ENCODE peak calls at places on chromosomes 2 and 18, in four cellular contexts. P is thyroid gland, W is heart right ventricle, V is ovary. J is an unnamed sample.

GRCh38 chr2:13652531-13653313 is 936.0 kb downstream of the TRIB2 start:
- DNase-seq in P (no peak), W (no peak), V (no peak), J (no peak)

GRCh38 chr2:102803041-102803896 is 41.4 kb downstream of the TMEM182 start:
- DNase-seq in P (no peak), W (no peak), V (no peak), J (no peak)

GRCh38 chr2:36562973-36563532 is 34.9 kb downstream of the FEZ2 start:
- DNase-seq in P (peak; percentile 13), W (no peak), V (no peak), J (no peak)

GRCh38 chr2:12363138-12363537 is 353.6 kb upstream of the TRIB2 start:
- DNase-seq in P (no peak), W (no peak), V (no peak), J (no peak)

GRCh38 chr18:47898055-47898454 is 32.4 kb downstream of the SMAD2 start:
- DNase-seq in P (no peak), W (no peak), V (no peak), J (no peak)

GRCh38 chr2:180012523-180012922 is 5.4 kb upstream of the CWC22 start:
- DNase-seq in P (no peak), W (no peak), V (no peak), J (no peak)

GRCh38 chr2:224147174-224147573 is 108.1 kb upstream of the SERPINE2 start:
- DNase-seq in P (no peak), W (no peak), V (no peak), J (no peak)

GRCh38 chr2:15169326-15170038 is 391.7 kb downstream of the NBAS start:
- DNase-seq in P (no peak), W (no peak), V (no peak), J (no peak)

GRCh38 chr18:79634186-79634585 is 45.4 kb upstream of the CTDP1 start:
- DNase-seq in P (no peak), W (no peak), V (no peak), J (no peak)

GRCh38 chr2:4336855-4337254 is 633.5 kb downstream of the DCDC2C start:
- DNase-seq in P (no peak), W (no peak), V (no peak), J (no peak)

GRCh38 chr2:84924173-84925106 is 19.0 kb downstream of the TMSB10 start:
- DNase-seq in P (no peak), W (peak; percentile 85), V (peak; percentile 52), J (peak; percentile 60)

GRCh38 chr2:161367675-161368074 is 48.4 kb upstream of the TBR1 start:
- DNase-seq in P (no peak), W (no peak), V (no peak), J (no peak)

GRCh38 chr2:47321411-47322031 is 81.4 kb upstream of the MSH2 start:
- DNase-seq in P (no peak), W (no peak), V (no peak), J (no peak)

GRCh38 chr2:219030177-219030940 is 11.0 kb downstream of the CFAP65 start:
- DNase-seq in P (no peak), W (no peak), V (no peak), J (peak; percentile 70)

GRCh38 chr2:148650881-148651280 is 6.3 kb downstream of the EPC2 start:
- DNase-seq in P (no peak), W (no peak), V (no peak), J (no peak)

GRCh38 chr2:11564864-11565567 is 31.2 kb downstream of the GREB1 start:
- DNase-seq in P (no peak), W (no peak), V (peak; percentile 45), J (peak; percentile 55)

GRCh38 chr2:10204326-10205200 is 82.0 kb downstream of the RRM2 start:
- DNase-seq in P (no peak), W (no peak), V (no peak), J (peak; percentile 43)

GRCh38 chr18:48803518-48803917 is 147.2 kb downstream of the SMAD7 start:
- DNase-seq in P (no peak), W (no peak), V (peak; percentile 11), J (no peak)

GRCh38 chr2:158714420-158714819 is 80.7 kb upstream of the DAPL1 start:
- DNase-seq in P (no peak), W (no peak), V (no peak), J (no peak)

GRCh38 chr2:174522553-174522952 is 35.7 kb upstream of the GPR155 start:
- DNase-seq in P (no peak), W (no peak), V (no peak), J (no peak)

GRCh38 chr18:46152808-46153617 is 48.8 kb downstream of the HAUS1 start:
- DNase-seq in P (peak; percentile 75), W (no peak), V (no peak), J (peak; percentile 77)

GRCh38 chr2:126664639-126665038 is 8.7 kb downstream of the GYPC start:
- DNase-seq in P (no peak), W (no peak), V (no peak), J (no peak)

GRCh38 chr18:9763157-9763556 is 55.1 kb downstream of the RAB31 start:
- DNase-seq in P (no peak), W (no peak), V (no peak), J (no peak)

GRCh38 chr2:179020156-179020750 is 29.7 kb downstream of the CCDC141 start:
- DNase-seq in P (peak; percentile 5), W (no peak), V (no peak), J (no peak)

GRCh38 chr2:112000399-112001135 is 54.5 kb upstream of the TMEM87B start:
- DNase-seq in P (peak; percentile 7), W (no peak), V (no peak), J (no peak)

GRCh38 chr2:66982766-66983165 is 414.4 kb upstream of the ETAA1 start:
- DNase-seq in P (no peak), W (no peak), V (no peak), J (no peak)

GRCh38 chr2:26351375-26352090 is 4.9 kb upstream of the ADGRF3 start:
- DNase-seq in P (no peak), W (no peak), V (no peak), J (no peak)

GRCh38 chr2:26347286-26347865 is 787 bp upstream of the ADGRF3 start:
- DNase-seq in P (no peak), W (no peak), V (no peak), J (no peak)

GRCh38 chr2:26346454-26347053 is at the start of gene ADGRF3:
- DNase-seq in P (peak; percentile 71), W (peak; percentile 47), V (peak; percentile 46), J (peak; percentile 81)

GRCh38 chr2:26352892-26353291 is 6.3 kb upstream of the ADGRF3 start:
- DNase-seq in P (no peak), W (no peak), V (no peak), J (no peak)

DNA sequence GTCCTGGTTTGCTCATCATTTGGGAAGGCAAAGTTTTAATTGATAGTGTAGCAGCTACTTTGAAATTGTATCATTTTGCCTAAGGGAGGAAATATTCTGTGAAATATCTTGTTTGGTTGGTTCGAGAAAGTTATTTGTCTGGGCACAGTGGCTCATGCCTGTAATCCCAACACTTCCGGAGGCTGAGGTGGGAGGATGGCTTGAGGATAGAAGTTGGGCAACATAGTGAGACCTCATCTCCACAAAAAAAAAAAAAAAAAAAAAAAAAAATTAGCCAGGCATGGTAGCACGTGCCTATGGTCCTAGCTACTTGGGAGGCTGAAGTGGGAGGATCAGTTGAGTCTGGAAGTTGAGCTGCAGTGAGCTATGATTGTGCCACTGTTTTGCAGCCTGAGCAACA is 3.1 kb upstream of the ADGRF3 start:
- DNase-seq in P (no peak), W (no peak), V (no peak), J (no peak)
- H3K4me3 ChIP-seq in P (no peak overlapping the region), W (no peak overlapping the region), V (no peak overlapping the region), J (no peak overlapping the region)

DNA sequence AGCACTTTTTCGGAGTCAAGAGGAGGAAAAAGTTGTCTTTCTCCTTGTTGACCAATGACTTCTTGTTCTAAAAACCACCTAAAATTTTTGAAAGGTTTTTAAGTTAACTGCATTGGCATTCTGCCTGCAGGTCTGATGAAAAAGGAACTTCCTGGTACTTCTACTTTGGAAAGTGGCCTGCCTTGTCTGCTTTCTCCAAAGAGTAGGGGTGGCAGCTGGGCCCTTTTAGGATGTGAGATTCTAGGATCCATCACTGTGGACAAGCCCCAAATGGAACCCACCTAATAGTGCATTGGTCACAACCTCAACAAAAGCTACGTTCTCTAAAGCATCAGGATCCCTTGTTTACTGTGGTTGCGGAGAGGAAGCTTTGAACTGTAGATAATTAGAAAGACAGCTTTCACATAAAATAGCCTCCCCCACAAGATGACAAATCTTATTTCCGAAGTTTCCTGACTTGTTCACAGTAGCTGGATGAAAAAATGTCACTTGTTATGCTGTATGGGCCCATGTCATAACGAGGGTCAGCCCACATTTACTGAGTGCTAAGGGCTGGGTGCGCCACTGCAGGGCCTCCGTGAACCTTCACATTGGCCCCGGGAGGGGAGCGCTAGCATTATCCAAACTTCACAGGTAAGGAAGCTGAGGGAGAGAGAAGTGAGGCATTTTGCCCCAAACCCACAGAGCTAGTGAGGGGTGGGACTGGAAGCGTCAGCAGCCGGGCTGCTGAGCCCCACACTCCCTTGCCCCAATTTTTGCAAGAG is 17.4 kb downstream of the ASPRV1 start:
- DNase-seq in P (no peak), W (no peak), V (no peak), J (peak; percentile 32)
- H3K4me1 ChIP-seq in P (peaks cover 3% of the 10 kb centered on the region), W (no peaks in the 10 kb centered on the region), V (no peaks in the 10 kb centered on the region), J (no peaks in the 10 kb centered on the region)

DNA sequence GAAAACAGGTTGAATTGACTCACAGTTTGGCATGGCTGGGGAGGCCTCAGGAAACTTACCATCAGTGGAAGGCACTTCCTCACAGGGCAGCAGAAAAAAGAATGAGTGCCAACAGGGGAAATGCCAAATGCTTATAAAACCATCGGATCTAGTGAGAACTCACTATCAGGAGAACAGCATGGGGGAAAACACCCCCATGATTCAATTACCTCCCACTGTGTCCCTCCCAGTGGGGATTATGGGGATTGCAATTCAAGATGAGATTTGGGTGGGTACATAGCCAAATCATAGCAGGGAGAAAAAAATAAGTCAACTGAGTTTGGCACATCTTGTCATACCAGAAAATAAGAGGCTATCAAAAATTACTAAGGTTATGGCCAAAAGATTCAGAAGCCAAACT is 96.3 kb downstream of the TRIP12 start:
- DNase-seq in P (no peak), W (no peak), V (no peak), J (no peak)
- TF ChIP-seq CTCF in P (no peak), W (no peak), V (no peak), J (no peak)

GRCh38 chr18:13219012-13219396 is 444 bp downstream of the LDLRAD4 start:
- DNase-seq in P (no peak), W (no peak), V (no peak), J (no peak)
- H3K4me3 ChIP-seq in P (peak overlapping the region; percentile 86), W (peak overlapping the region; percentile 92), V (peak overlapping the region; percentile 66), J (peak overlapping the region; percentile 65)

J was measured in kidney.